ENCODE peak calls at places on chromosomes 6 and 20, in four cellular contexts. U is HL-60, L is K562, Y is GM12878. D is an unnamed sample.

GRCh38 chr6:44263357-44264100 is 1.8 kb downstream of the NFKBIE start:
- DNase-seq in U (peak; percentile 60), Y (no peak), L (no peak), D (no peak)

GRCh38 chr6:116393430-116393829 is 22.7 kb downstream of the DSE start:
- DNase-seq in Y (no peak), L (no peak), U (no peak), D (no peak)

GRCh38 chr6:122026572-122027369 is 372.7 kb upstream of the HSF2 start:
- DNase-seq in Y (no peak), L (no peak), U (no peak), D (no peak)

GRCh38 chr20:45968801-45969711 is 2.9 kb downstream of the ZNF335 start:
- DNase-seq in U (no peak), L (no peak), Y (no peak), D (no peak)

GRCh38 chr20:7113577-7114466 is 346.3 kb downstream of the BMP2 start:
- DNase-seq in U (no peak), Y (no peak), L (no peak), D (no peak)

GRCh38 chr20:1651268-1651667 is 6.3 kb downstream of the SIRPG start:
- DNase-seq in U (no peak), Y (no peak), L (no peak), D (no peak)

GRCh38 chr6:81761197-81761596 is 8.7 kb upstream of the TENT5A start:
- DNase-seq in Y (no peak), L (no peak), U (no peak), D (no peak)

GRCh38 chr20:49230575-49231211 is 11.5 kb downstream of the DDX27 start:
- DNase-seq in Y (no peak), L (no peak), U (peak; percentile 88), D (no peak)

GRCh38 chr6:158042245-158042798 is 60.7 kb downstream of the SYNJ2 start:
- DNase-seq in U (no peak), Y (no peak), L (peak; percentile 74), D (no peak)

GRCh38 chr20:13930246-13930645 is 60.2 kb downstream of the SEL1L2 start:
- DNase-seq in Y (no peak), L (no peak), U (no peak), D (no peak)

GRCh38 chr6:168428863-168429262 is 12.1 kb upstream of the SMOC2 start:
- DNase-seq in U (no peak), L (no peak), Y (no peak), D (no peak)

GRCh38 chr20:56788671-56789610 is 159.8 kb downstream of the TFAP2C start:
- DNase-seq in U (no peak), Y (no peak), L (no peak), D (no peak)

GRCh38 chr6:143400258-143401059 is 50.0 kb downstream of the ADAT2 start:
- DNase-seq in U (peak; percentile 72), L (no peak), Y (no peak), D (no peak)

GRCh38 chr6:148240463-148240845 is 102.2 kb upstream of the SASH1 start:
- DNase-seq in U (no peak), Y (no peak), L (no peak), D (no peak)

DNA sequence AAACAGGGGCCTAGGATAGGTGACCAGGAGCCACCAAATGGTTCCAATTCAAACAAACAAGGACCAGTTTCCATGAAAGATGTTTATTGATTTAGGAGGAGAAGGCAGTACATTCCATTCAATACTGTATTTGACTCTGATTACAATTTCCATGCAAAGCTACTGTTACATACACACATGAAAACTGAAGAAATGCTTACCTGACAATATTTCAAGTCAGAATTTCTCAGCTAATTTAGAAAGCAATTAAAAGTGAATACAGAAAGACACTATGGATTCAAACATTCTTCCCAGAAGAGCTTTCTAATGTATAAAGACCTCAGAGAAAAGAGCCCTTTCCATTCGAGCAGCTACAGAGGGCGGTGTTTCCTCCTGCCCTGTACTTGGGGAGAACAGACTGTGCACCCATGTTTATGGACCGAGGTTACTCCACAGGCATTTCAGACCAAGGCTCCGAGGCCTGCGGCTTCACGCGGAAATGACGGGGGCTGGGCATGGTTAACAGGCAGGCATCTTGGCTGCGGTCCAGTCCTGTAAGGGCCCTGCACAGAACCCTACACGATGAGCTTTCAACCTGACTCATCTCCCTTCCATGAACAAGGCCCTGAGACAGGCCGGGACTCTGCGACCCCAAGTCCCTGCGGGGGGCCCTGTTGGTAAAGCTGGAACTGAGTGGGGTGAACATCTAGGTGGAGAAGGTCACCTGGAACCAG is 25.7 kb upstream of the TCFL5 start:
- DNase-seq in Y (no peak), U (peak; percentile 94), L (no peak), D (no peak)
- TF ChIP-seq SPI1 in Y (no peak), U (no peak), L (no peak), D (no peak)

GRCh38 chr6:28137458-28138020 is 4.1 kb upstream of the ZKSCAN8 start:
- DNase-seq in L (no peak), U (peak; percentile 45), Y (peak; percentile 62), D (no peak)
- TF ChIP-seq POLR2AphosphoS5 in L (no peak), U (no peak), Y (peak; percentile 19), D (no peak)

DNA sequence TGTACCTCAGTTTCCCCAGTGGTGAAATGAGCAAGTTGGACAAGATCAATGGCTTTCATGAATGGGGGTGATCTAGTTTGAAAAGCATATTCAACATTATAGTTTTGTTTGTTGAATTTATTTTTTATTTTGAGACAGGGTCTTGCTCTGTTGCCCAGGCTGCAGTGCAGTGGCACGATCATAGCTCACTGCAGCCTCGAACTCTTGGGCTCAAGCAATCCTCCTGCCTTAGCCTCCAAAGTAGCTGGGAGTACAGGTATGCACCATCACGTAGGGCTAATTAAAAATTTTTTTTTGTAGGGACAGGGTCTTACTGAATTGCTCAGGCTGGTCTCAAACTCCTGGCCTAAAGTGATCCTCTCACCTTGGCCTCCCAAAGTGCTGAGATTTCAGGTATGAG is 63.4 kb downstream of the CNBD2 start:
- DNase-seq in Y (no peak), U (no peak), L (no peak), D (no peak)
- TF ChIP-seq SPI1 in Y (no peak), U (no peak), L (no peak), D (no peak)

GRCh38 chr6:2939315-2940009 is 31.9 kb downstream of the SERPINB6 start:
- DNase-seq in U (no peak), Y (no peak), L (no peak), D (no peak)

GRCh38 chr6:2940851-2941250 is 30.5 kb downstream of the SERPINB6 start:
- DNase-seq in L (no peak), U (no peak), Y (no peak), D (no peak)

GRCh38 chr6:2938004-2938631 is 33.2 kb downstream of the SERPINB6 start:
- DNase-seq in Y (no peak), L (no peak), U (no peak), D (no peak)

GRCh38 chr6:2938632-2939083 is 32.7 kb downstream of the SERPINB6 start:
- DNase-seq in Y (no peak), L (peak; percentile 11), U (peak; percentile 12), D (no peak)

GRCh38 chr6:2940010-2940850 is 31.1 kb downstream of the SERPINB6 start:
- DNase-seq in U (peak; percentile 22), Y (peak; percentile 99), L (no peak), D (peak; percentile 51)
- TF ChIP-seq POLR2AphosphoS5 in U (no peak), Y (peak; percentile 61), L (peak; percentile 36), D (peak; percentile 37)

DNA sequence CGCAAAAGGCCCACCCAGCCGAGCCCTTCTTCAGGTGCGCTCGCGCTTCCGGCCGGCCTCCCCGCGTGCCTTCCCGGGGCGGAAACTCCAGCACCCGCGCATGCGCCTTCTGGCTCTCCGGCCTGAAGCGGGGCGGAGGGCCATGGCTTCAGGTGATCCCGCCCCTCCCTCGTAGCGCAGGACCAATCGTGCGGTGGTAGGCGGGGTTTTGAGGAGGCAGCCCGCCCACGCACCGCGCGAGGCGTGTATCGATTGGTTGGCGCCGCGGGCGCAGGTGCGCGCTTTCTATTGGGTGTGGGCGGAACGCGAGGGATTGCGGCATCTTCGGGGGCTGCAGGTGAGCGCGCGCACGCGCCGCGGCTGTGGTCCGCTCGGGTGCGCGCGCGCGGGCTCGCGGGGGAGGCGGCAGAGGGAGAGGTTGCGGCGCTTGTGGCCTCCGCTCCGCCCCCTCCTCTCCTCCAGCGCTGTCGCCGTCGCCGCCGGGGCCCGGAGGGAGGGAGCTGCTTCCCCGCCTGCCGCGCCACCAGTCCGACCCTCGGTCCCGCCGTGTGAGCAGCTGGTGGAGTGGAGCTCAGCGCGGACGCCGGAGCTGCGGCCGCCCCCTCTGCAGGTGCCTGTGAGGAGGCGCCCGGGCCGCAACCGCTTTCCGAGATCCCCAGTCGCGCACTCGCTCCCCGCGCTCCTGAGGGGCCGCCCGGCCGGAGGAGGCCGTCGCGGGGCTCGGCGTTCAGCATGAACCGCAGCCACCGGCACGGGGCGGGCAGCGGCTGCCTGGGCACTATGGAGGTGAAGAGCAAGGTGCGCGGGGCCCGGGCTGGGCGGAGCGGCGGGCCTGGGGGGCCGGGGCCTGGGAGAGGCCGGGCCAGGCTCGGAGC is at the start of gene PARD6B:
- DNase-seq in U (peak; percentile 98), Y (peak; percentile 97), L (peak; percentile 99), D (peak; percentile 99)
- TF ChIP-seq SPI1 in U (no peak), Y (no peak), L (no peak), D (no peak)

GRCh38 chr6:106973841-106974336 is 640 bp downstream of the CD24 start:
- DNase-seq in Y (no peak), L (no peak), U (no peak), D (no peak)

GRCh38 chr6:106974999-106975698 is 620 bp upstream of the CD24 start:
- DNase-seq in U (peak; percentile 47), Y (no peak), L (peak; percentile 44), D (peak; percentile 35)

GRCh38 chr6:106973018-106973840 is 1.3 kb downstream of the CD24 start:
- DNase-seq in U (no peak), Y (no peak), L (no peak), D (peak; percentile 49)

GRCh38 chr6:106975699-106976032 is 1.1 kb upstream of the CD24 start:
- DNase-seq in Y (no peak), U (no peak), L (no peak), D (no peak)

DNA sequence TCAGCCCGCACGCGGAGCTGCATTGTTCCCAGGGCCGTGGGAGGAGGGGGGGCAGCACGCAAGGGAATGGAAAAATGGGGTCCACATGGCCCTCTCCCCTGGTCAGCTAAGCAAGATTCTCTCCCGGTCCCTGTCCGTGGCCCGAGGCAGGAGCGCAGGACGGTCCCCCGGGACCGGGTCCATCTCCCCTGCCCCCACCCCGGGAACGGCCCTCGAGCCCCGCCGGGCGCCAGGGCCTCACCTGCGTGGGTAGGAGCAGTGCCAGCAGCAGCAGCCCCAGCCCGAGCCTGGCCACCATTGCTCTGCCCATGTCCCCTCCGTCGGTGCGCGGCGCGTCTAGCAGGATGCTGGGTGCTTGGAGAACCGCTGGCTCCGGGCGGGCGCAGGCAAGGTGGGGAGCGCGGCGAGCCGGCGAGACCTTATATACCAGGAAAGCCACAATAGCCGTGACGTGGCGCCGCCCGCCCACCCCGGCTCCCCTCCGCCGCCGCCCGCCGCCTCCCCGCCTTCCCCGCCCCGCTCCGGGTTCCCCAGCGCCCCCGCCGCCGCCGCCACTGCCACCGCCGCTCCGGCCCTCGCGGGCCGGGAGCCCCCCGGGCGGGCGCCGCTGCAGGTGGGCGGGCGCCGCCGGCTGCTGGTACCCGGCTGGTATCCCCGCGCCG is at the start of gene CD24:
- DNase-seq in Y (no peak), U (peak; percentile 41), L (peak; percentile 41), D (no peak)
- TF ChIP-seq POLR2AphosphoS5 in Y (no peak), U (no peak), L (no peak), D (no peak)

D was measured in GM12891.